ENCODE peak calls at places on chromosomes 16 and 17, in nine cellular contexts. N, Y, T, K, J, C, L, E and V are unnamed samples.

GRCh38 chr16:84277244-84277823 is 17.3 kb upstream of the WFDC1 start:
- DNase-seq in N (peak; percentile 43), Y (peak; percentile 46), T (peak; percentile 59), K (peak; percentile 75), J (peak; percentile 83), C (peak; percentile 67), L (peak; percentile 68), E (peak; percentile 75), V (peak; percentile 55)

GRCh38 chr16:87966685-87967185 is 15.5 kb downstream of the BANP start:
- DNase-seq in N (no peak), Y (no peak), T (no peak), K (no peak), J (no peak), C (no peak), L (no peak), E (no peak), V (no peak)

GRCh38 chr16:63037761-63038562 is 1001.7 kb upstream of the CDH8 start:
- DNase-seq in N (no peak), Y (no peak), T (no peak), K (no peak), J (no peak), C (no peak), L (no peak), E (no peak), V (no peak)

GRCh38 chr16:81514041-81514559 is 69.5 kb downstream of the CMIP start:
- DNase-seq in N (no peak), Y (no peak), T (no peak), K (no peak), J (no peak), C (peak; percentile 40), L (no peak), E (peak; percentile 48), V (no peak)

GRCh38 chr16:87702325-87702811 is 63.4 kb downstream of the KLHDC4 start:
- DNase-seq in N (no peak), Y (no peak), T (no peak), K (peak; percentile 42), J (peak; percentile 61), C (peak; percentile 93), L (no peak), E (no peak), V (peak; percentile 24)

GRCh38 chr16:89375686-89376085 is 114.7 kb downstream of the ANKRD11 start:
- DNase-seq in N (no peak), Y (no peak), T (no peak), K (no peak), J (no peak), C (no peak), L (peak; percentile 49), E (peak; percentile 40), V (no peak)

GRCh38 chr17:45004388-45004787 is 36.3 kb upstream of the C1QL1 start:
- DNase-seq in N (no peak), Y (no peak), T (no peak), K (no peak), J (no peak), C (no peak), L (no peak), E (no peak), V (no peak)

GRCh38 chr17:30357476-30357875 is 21.3 kb upstream of the CPD start:
- DNase-seq in N (no peak), Y (no peak), T (no peak), K (no peak), J (no peak), C (no peak), L (no peak), E (no peak), V (no peak)

GRCh38 chr17:15263206-15263579 is 1.9 kb downstream of the PMP22 start:
- DNase-seq in N (peak; percentile 92), Y (no peak), T (peak; percentile 84), K (no peak), J (peak; percentile 85), C (no peak), L (peak; percentile 64), E (peak; percentile 97), V (no peak)

GRCh38 chr17:8109669-8110455 is 8.5 kb downstream of the ALOXE3 start:
- DNase-seq in N (peak; percentile 33), Y (peak; percentile 67), T (peak; percentile 66), K (peak; percentile 81), J (peak; percentile 75), C (peak; percentile 85), L (peak; percentile 56), E (peak; percentile 71), V (peak; percentile 78)

GRCh38 chr16:9901-10665 is 43.3 kb downstream of the POLR3K start:
- DNase-seq in N (peak; percentile 41), Y (no peak), T (peak; percentile 22), K (peak; percentile 25), J (no peak), C (no peak), L (peak; percentile 7), E (peak; percentile 56), V (no peak)
- H3K4me3 ChIP-seq in N (no peak overlapping the region), Y (no peak overlapping the region), T (peak overlapping the region; percentile 40), K (no peak overlapping the region), J (no peak overlapping the region), C (peak overlapping the region; percentile 53), L (peak overlapping the region; percentile 35), E (no peak overlapping the region), V (no peak overlapping the region)

DNA sequence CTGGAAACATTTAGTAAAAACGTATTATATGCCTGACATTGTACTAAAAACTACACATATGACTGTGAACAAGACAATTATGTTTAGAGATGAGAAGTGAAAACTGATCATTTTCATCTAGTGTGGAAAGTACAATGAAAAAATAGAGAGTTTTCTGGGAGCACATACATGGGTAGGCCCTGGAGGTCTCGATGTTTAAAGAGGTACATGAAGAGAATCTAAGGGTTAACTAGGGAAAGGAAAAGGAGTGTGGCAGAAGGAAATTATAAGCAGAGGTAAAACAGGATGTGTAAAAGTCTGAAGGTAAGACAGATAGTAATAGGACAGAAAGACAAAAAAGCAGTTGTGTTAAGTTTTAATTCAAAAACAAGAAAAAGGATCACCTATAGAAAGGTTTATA is 113.7 kb downstream of the USP32 start:
- DNase-seq in N (no peak), Y (no peak), T (no peak), K (no peak), J (no peak), C (no peak), L (no peak), E (no peak), V (no peak)
- H3K4me1 ChIP-seq in N (no peaks in the 10 kb centered on the region), Y (no peaks in the 10 kb centered on the region), T (peaks cover 3% of the 10 kb centered on the region), K (no peaks in the 10 kb centered on the region), J (no peaks in the 10 kb centered on the region), C (no peaks in the 10 kb centered on the region), L (no peaks in the 10 kb centered on the region), E (no peaks in the 10 kb centered on the region), V (no peaks in the 10 kb centered on the region)

GRCh38 chr16:66924527-66925321 is 611 bp downstream of the RRAD start:
- DNase-seq in N (no peak), Y (peak; percentile 34), T (no peak), K (peak; percentile 22), J (peak; percentile 61), C (no peak), L (peak; percentile 23), E (peak; percentile 73), V (no peak)
- H3K27ac ChIP-seq in N (peak overlapping the region; percentile 82), Y (no peak overlapping the region), T (peak overlapping the region; percentile 57), K (no peak overlapping the region), J (peak overlapping the region; percentile 67), C (no peak overlapping the region), L (no peak overlapping the region), E (peak overlapping the region; percentile 96), V (no peak overlapping the region)

DNA sequence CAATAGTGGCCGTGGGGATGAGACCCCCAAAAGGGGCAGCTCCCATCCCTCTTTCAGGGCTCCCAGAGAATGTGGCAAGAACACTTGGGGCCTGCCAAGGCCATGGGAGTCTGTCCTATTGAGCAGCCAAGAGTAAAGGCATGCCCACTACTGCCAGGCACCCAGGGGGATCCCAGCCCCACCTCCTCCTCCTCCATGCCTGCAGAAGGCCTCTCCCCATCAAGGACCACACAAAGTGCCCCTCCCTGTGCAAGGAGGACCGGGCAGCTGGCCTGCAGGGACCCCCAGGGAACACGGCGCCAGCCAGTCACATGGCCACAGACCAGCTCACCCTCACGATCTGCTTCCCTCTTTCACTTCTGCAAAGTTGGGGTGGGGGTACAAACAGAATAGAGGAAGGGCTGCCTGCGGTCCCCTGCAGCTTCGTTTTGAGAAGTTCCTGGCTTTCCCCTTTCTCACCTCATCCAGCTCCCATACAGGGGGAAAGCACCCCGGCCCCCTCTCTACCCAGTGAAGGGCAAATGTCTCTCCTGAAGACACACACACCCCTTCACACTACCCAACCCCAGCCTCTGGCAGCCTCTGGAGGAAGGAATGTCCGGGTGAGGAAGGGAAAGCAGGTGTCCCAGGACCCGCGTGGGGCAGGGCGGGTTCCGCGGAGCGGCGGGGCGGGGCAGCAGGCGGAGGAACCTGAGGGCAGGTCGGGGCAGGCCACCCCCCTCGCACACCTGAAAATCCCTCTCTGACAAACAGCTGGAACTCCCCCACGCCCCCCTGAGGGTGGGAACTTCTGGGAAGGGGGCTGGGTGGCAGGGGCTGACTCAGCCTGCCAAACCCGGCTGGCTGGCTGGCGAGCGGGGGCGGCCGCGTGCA is 2.0 kb downstream of the PPP1R9B start:
- DNase-seq in N (peak; percentile 50), Y (peak; percentile 76), T (peak; percentile 46), K (peak; percentile 74), J (peak; percentile 55), C (peak; percentile 84), L (peak; percentile 69), E (peak; percentile 75), V (peak; percentile 49)
- H3K4me3 ChIP-seq in N (peak overlapping the region; percentile 48), Y (peak overlapping the region; percentile 70), T (peak overlapping the region; percentile 86), K (peak overlapping the region; percentile 90), J (peak overlapping the region; percentile 69), C (peak overlapping the region; percentile 89), L (peak overlapping the region; percentile 90), E (peak overlapping the region; percentile 84), V (peak overlapping the region; percentile 76)